ENCODE peak calls at places on chromosomes 1 and 21, in five cellular contexts. M is HFFc6, Q is sigmoid colon, C is T-cell, N is Panc1. Y is an unnamed sample.

GRCh38 chr1:46102769-46103476 is 29.5 kb downstream of the PIK3R3 start:
- DNase-seq in M (no peak), Q (no peak), C (no peak), N (no peak), Y (no peak)

GRCh38 chr1:37096523-37096922 is 62.2 kb upstream of the GRIK3 start:
- DNase-seq in M (no peak), Q (no peak), C (no peak), N (no peak), Y (no peak)

GRCh38 chr1:83796409-83796808 is 202.5 kb downstream of the TTLL7 start:
- DNase-seq in M (no peak), Q (no peak), C (no peak), N (no peak), Y (no peak)

GRCh38 chr1:111140680-111140967 is 601 bp downstream of the CEPT1 start:
- DNase-seq in M (peak; percentile 57), Q (no peak), C (no peak), N (no peak), Y (no peak)

GRCh38 chr1:41936107-41936506 is 17.4 kb upstream of the HIVEP3 start:
- DNase-seq in M (peak; percentile 60), Q (no peak), C (no peak), N (no peak), Y (no peak)

GRCh38 chr1:115179397-115179835 is 90.1 kb upstream of the TSPAN2 start:
- DNase-seq in M (peak; percentile 99), Q (no peak), C (no peak), N (peak; percentile 18), Y (no peak)

GRCh38 chr1:37556712-37557196 is at the start of gene DNALI1:
- DNase-seq in M (peak; percentile 75), Q (peak; percentile 96), C (no peak), N (no peak), Y (peak; percentile 93)

GRCh38 chr21:28615276-28615675 is 377.4 kb downstream of the LTN1 start:
- DNase-seq in M (peak; percentile 70), Q (no peak), C (no peak), N (no peak), Y (no peak)

GRCh38 chr21:29117372-29117955 is 13.0 kb upstream of the MAP3K7CL start:
- DNase-seq in M (no peak), Q (no peak), C (no peak), N (no peak), Y (no peak)

GRCh38 chr1:75579046-75579445 is 31.9 kb downstream of the SLC44A5 start:
- DNase-seq in M (no peak), Q (no peak), C (no peak), N (no peak), Y (no peak)

GRCh38 chr21:33761104-33762036 is 119.1 kb downstream of the ITSN1 start:
- DNase-seq in M (peak; percentile 96), Q (no peak), C (no peak), N (peak; percentile 64), Y (no peak)

GRCh38 chr1:44775078-44775929 is at the start of gene RPS8:
- DNase-seq in M (peak; percentile 87), Q (peak; percentile 96), C (peak; percentile 83), N (peak; percentile 83), Y (peak; percentile 96)

GRCh38 chr21:14864211-14865021 is 200.4 kb downstream of the NRIP1 start:
- DNase-seq in M (peak; percentile 68), Q (peak; percentile 89), C (no peak), N (no peak), Y (no peak)

GRCh38 chr1:246592695-246593094 is 26.4 kb downstream of the CNST start:
- DNase-seq in M (peak; percentile 93), Q (no peak), C (no peak), N (no peak), Y (no peak)

GRCh38 chr1:10832703-10833102 is 36.3 kb upstream of the CASZ1 start:
- DNase-seq in M (no peak), Q (no peak), C (no peak), N (no peak), Y (no peak)

GRCh38 chr1:225617479-225617878 is 35.4 kb downstream of the ENAH start:
- DNase-seq in M (peak; percentile 37), Q (no peak), C (no peak), N (no peak), Y (no peak)

GRCh38 chr21:43919871-43920801 is 55.1 kb downstream of the AGPAT3 start:
- DNase-seq in M (no peak), Q (no peak), C (no peak), N (no peak), Y (no peak)

GRCh38 chr1:230708631-230709580 is 5.0 kb downstream of the AGT start:
- DNase-seq in M (no peak), Q (no peak), C (no peak), N (no peak), Y (no peak)

Y was measured in mesenteric fat pad.